ENCODE peak calls at places on chromosomes 11 and 22, in six cellular contexts. M is H7; R is mammary epithelial cell; W is stimulated activated CD8-positive, alpha-beta memory T cell treated with anti-CD3 and anti-CD28 coated beads, Interleukin-15, amount 100 ng/mL, for 24 hours; H is Karpas-422; D is KBM-7. N is an unnamed sample.

GRCh38 chr11:84292955-84293354 is 1006.8 kb upstream of the CCDC90B start:
- DNase-seq in M (no peak), R (no peak), W (no peak), H (no peak), D (no peak), N (no peak)

GRCh38 chr11:63866211-63866610 is 27.3 kb downstream of the MARK2 start:
- DNase-seq in M (no peak), R (peak; percentile 61), W (peak; percentile 22), H (no peak), D (peak; percentile 57), N (no peak)

GRCh38 chr11:85809191-85809590 is 1.8 kb downstream of the SYTL2 start:
- DNase-seq in M (no peak), R (no peak), W (no peak), H (peak; percentile 86), D (no peak), N (no peak)

GRCh38 chr11:113134605-113135004 is 173.4 kb downstream of the NCAM1 start:
- DNase-seq in M (no peak), R (peak; percentile 42), W (no peak), H (no peak), D (no peak), N (no peak)

GRCh38 chr11:61980783-61981541 is 13.5 kb upstream of the FTH1 start:
- DNase-seq in M (no peak), R (peak; percentile 67), W (no peak), H (no peak), D (peak; percentile 37), N (no peak)

GRCh38 chr11:12724301-12725046 is 50.3 kb downstream of the TEAD1 start:
- DNase-seq in M (peak; percentile 83), R (peak; percentile 92), W (no peak), H (no peak), D (peak; percentile 12), N (peak; percentile 79)

GRCh38 chr11:94595061-94595460 is 27.9 kb downstream of the PIWIL4 start:
- DNase-seq in M (no peak), R (no peak), W (no peak), H (no peak), D (no peak), N (no peak)

GRCh38 chr22:42320463-42321416 is 50.3 kb upstream of the TCF20 start:
- DNase-seq in M (no peak), R (no peak), W (no peak), H (no peak), D (no peak), N (no peak)

GRCh38 chr11:19711911-19712280 is 741 bp upstream of the NAV2 start:
- DNase-seq in M (peak; percentile 71), R (peak; percentile 58), W (no peak), H (no peak), D (no peak), N (no peak)

GRCh38 chr11:34633990-34634725 is 13.3 kb downstream of the EHF start:
- DNase-seq in M (no peak), R (peak; percentile 69), W (no peak), H (peak; percentile 59), D (peak; percentile 53), N (no peak)

GRCh38 chr11:99015634-99016454 is 4.9 kb upstream of the CNTN5 start:
- DNase-seq in M (peak; percentile 30), R (peak; percentile 14), W (no peak), H (peak; percentile 92), D (peak; percentile 67), N (peak; percentile 1)

GRCh38 chr11:73393479-73394415 is 17.5 kb downstream of the RELT start:
- DNase-seq in M (peak; percentile 98), R (peak; percentile 53), W (no peak), H (peak; percentile 94), D (peak; percentile 83), N (peak; percentile 29)

GRCh38 chr11:94315664-94316063 is 11.3 kb downstream of the IZUMO1R start:
- DNase-seq in M (no peak), R (peak; percentile 2), W (no peak), H (no peak), D (no peak), N (no peak)

GRCh38 chr11:83064011-83064410 is 7.7 kb downstream of the RAB30 start:
- DNase-seq in M (no peak), R (no peak), W (no peak), H (peak; percentile 80), D (no peak), N (no peak)

GRCh38 chr11:18383388-18384156 is 10.8 kb upstream of the LDHA start:
- DNase-seq in M (peak; percentile 25), R (peak; percentile 100), W (no peak), H (no peak), D (peak; percentile 94), N (peak; percentile 26)

GRCh38 chr11:80944758-80945157 is 1503.9 kb upstream of the TENM4 start:
- DNase-seq in M (no peak), R (peak; percentile 36), W (no peak), H (no peak), D (no peak), N (no peak)

GRCh38 chr22:20243545-20244249 is 24.4 kb downstream of the RTN4R start:
- DNase-seq in M (peak; percentile 87), R (peak; percentile 44), W (no peak), H (peak; percentile 83), D (peak; percentile 88), N (no peak)

GRCh38 chr11:35539781-35540281 is 14.4 kb upstream of the PAMR1 start:
- DNase-seq in M (no peak), R (peak; percentile 70), W (no peak), H (no peak), D (no peak), N (no peak)

GRCh38 chr11:46296520-46297448 is 19.3 kb downstream of the CREB3L1 start:
- DNase-seq in M (peak; percentile 96), R (no peak), W (no peak), H (no peak), D (no peak), N (peak; percentile 64)

GRCh38 chr11:120019191-120019590 is 118.7 kb downstream of the TRIM29 start:
- DNase-seq in M (no peak), R (no peak), W (no peak), H (no peak), D (no peak), N (no peak)

GRCh38 chr11:10641314-10642206 is 52.0 kb downstream of the IRAG1 start:
- DNase-seq in M (no peak), R (no peak), W (no peak), H (peak; percentile 75), D (peak; percentile 88), N (no peak)

GRCh38 chr11:8219257-8220021 is 44.2 kb downstream of the LMO1 start:
- DNase-seq in M (peak; percentile 88), R (peak; percentile 29), W (no peak), H (peak; percentile 63), D (peak; percentile 30), N (no peak)

GRCh38 chr11:68843052-68843561 is 1.4 kb upstream of the CPT1A start:
- DNase-seq in M (peak; percentile 70), R (no peak), W (no peak), H (no peak), D (peak; percentile 64), N (no peak)

GRCh38 chr11:44760917-44761545 is 34.3 kb downstream of the TSPAN18 start:
- DNase-seq in M (peak; percentile 71), R (peak; percentile 66), W (no peak), H (peak; percentile 53), D (no peak), N (peak; percentile 85)

GRCh38 chr22:46573781-46574437 is 36.5 kb upstream of the CELSR1 start:
- DNase-seq in M (no peak), R (no peak), W (no peak), H (no peak), D (no peak), N (no peak)

GRCh38 chr11:75303544-75304224 is 47.8 kb downstream of the ARRB1 start:
- DNase-seq in M (peak; percentile 66), R (no peak), W (no peak), H (no peak), D (no peak), N (no peak)

GRCh38 chr11:75174781-75175370 is 24.0 kb downstream of the SLCO2B1 start:
- DNase-seq in M (peak; percentile 17), R (no peak), W (no peak), H (peak; percentile 62), D (peak; percentile 50), N (no peak)

GRCh38 chr22:30566125-30566524 is 8.3 kb downstream of the GAL3ST1 start:
- DNase-seq in M (no peak), R (no peak), W (no peak), H (no peak), D (no peak), N (no peak)

GRCh38 chr22:50467341-50467740 is 7.5 kb downstream of the SBF1 start:
- DNase-seq in M (no peak), R (no peak), W (no peak), H (no peak), D (no peak), N (no peak)

GRCh38 chr11:45163956-45164575 is 17.6 kb downstream of the PRDM11 start:
- DNase-seq in M (no peak), R (no peak), W (no peak), H (no peak), D (no peak), N (no peak)

GRCh38 chr11:110715541-110715940 is 3.3 kb upstream of the ARHGAP20 start:
- DNase-seq in M (no peak), R (no peak), W (no peak), H (no peak), D (no peak), N (no peak)

GRCh38 chr22:50301581-50301991 is 5.9 kb downstream of the PLXNB2 start:
- DNase-seq in M (no peak), R (no peak), W (no peak), H (peak; percentile 57), D (no peak), N (no peak)

GRCh38 chr11:28529046-28529445 is 420.9 kb downstream of the METTL15 start:
- DNase-seq in M (no peak), R (no peak), W (no peak), H (no peak), D (no peak), N (no peak)

N was measured in pulmonary artery endothelial cell.